ENCODE peak calls at places on chromosome 18, in four cellular contexts. M, D, Z and J are unnamed samples.

GRCh38 chr18:26506012-26506411 is 42.3 kb downstream of the KCTD1 start:
- DNase-seq in M (no peak), D (no peak), Z (no peak), J (no peak)

GRCh38 chr18:24027156-24027555 is 12.6 kb downstream of the TTC39C start:
- DNase-seq in M (no peak), D (no peak), Z (no peak), J (no peak)

GRCh38 chr18:24586662-24587360 is 126.4 kb downstream of the HRH4 start:
- DNase-seq in M (no peak), D (no peak), Z (no peak), J (no peak)

GRCh38 chr18:79598885-79599175 is 80.8 kb upstream of the CTDP1 start:
- DNase-seq in M (no peak), D (no peak), Z (no peak), J (no peak)

GRCh38 chr18:49168970-49169619 is 218.3 kb upstream of the SMAD7 start:
- DNase-seq in M (peak; percentile 64), D (no peak), Z (no peak), J (no peak)

GRCh38 chr18:78754311-78755043 is 225.1 kb upstream of the SALL3 start:
- DNase-seq in M (no peak), D (no peak), Z (no peak), J (no peak)

GRCh38 chr18:2391470-2391869 is 179.8 kb downstream of the METTL4 start:
- DNase-seq in M (no peak), D (no peak), Z (no peak), J (no peak)

GRCh38 chr18:21669736-21670135 is 34.8 kb downstream of the ABHD3 start:
- DNase-seq in M (no peak), D (no peak), Z (peak; percentile 19), J (no peak)

GRCh38 chr18:61608306-61608705 is 275.1 kb downstream of the CDH20 start:
- DNase-seq in M (no peak), D (no peak), Z (no peak), J (no peak)

GRCh38 chr18:78732273-78733210 is 247.1 kb upstream of the SALL3 start:
- DNase-seq in M (no peak), D (no peak), Z (no peak), J (no peak)

GRCh38 chr18:21272016-21272582 is 30.1 kb downstream of the GREB1L start:
- DNase-seq in M (no peak), D (no peak), Z (no peak), J (no peak)

GRCh38 chr18:58559427-58560186 is 69.3 kb downstream of the ALPK2 start:
- DNase-seq in M (no peak), D (no peak), Z (no peak), J (no peak)

GRCh38 chr18:23502516-23503037 is 734 bp upstream of the RMC1 start:
- DNase-seq in M (no peak), D (no peak), Z (no peak), J (no peak)

GRCh38 chr18:37537868-37538525 is 27.6 kb downstream of the CELF4 start:
- DNase-seq in M (peak; percentile 18), D (no peak), Z (peak; percentile 70), J (no peak)

GRCh38 chr18:67517224-67517765 is 775 bp upstream of the DSEL start:
- DNase-seq in M (no peak), D (no peak), Z (no peak), J (no peak)

GRCh38 chr18:57353940-57354461 is 1.6 kb downstream of the ST8SIA3 start:
- DNase-seq in M (no peak), D (no peak), Z (no peak), J (no peak)

GRCh38 chr18:35436076-35436649 is 59.0 kb upstream of the ZNF396 start:
- DNase-seq in M (no peak), D (no peak), Z (no peak), J (no peak)

GRCh38 chr18:48293954-48294893 is 115.0 kb downstream of the ZBTB7C start:
- DNase-seq in M (no peak), D (no peak), Z (no peak), J (no peak)

GRCh38 chr18:53698907-53699306 is 525.6 kb downstream of the MBD2 start:
- DNase-seq in M (no peak), D (peak; percentile 69), Z (peak; percentile 64), J (no peak)

GRCh38 chr18:63869374-63869773 is 18.1 kb upstream of the SERPINB2 start:
- DNase-seq in M (no peak), D (no peak), Z (peak; percentile 22), J (no peak)

GRCh38 chr18:25058520-25058919 is 293.4 kb downstream of the ZNF521 start:
- DNase-seq in M (no peak), D (no peak), Z (no peak), J (no peak)

GRCh38 chr18:21262979-21263378 is 20.9 kb downstream of the GREB1L start:
- DNase-seq in M (no peak), D (no peak), Z (no peak), J (no peak)

GRCh38 chr18:76932026-76932819 is 109.9 kb downstream of the ZNF236 start:
- DNase-seq in M (peak; percentile 27), D (no peak), Z (no peak), J (no peak)

GRCh38 chr18:51068111-51068510 is 38.1 kb downstream of the SMAD4 start:
- DNase-seq in M (no peak), D (no peak), Z (peak; percentile 14), J (no peak)

GRCh38 chr18:62717059-62717849 is 1.9 kb downstream of the PHLPP1 start:
- DNase-seq in M (peak; percentile 39), D (no peak), Z (peak; percentile 64), J (no peak)

GRCh38 chr18:35682282-35682867 is 100.8 kb downstream of the GALNT1 start:
- DNase-seq in M (no peak), D (no peak), Z (no peak), J (no peak)

GRCh38 chr18:54444309-54444914 is 86.7 kb downstream of the C18orf54 start:
- DNase-seq in M (peak; percentile 20), D (no peak), Z (peak; percentile 64), J (no peak)

GRCh38 chr18:79917351-79918088 is 33.9 kb downstream of the SLC66A2 start:
- DNase-seq in M (no peak), D (no peak), Z (no peak), J (no peak)

GRCh38 chr18:25335676-25336075 is 16.3 kb downstream of the ZNF521 start:
- DNase-seq in M (no peak), D (no peak), Z (no peak), J (no peak)

GRCh38 chr18:7855051-7855450 is 287.9 kb downstream of the PTPRM start:
- DNase-seq in M (no peak), D (no peak), Z (no peak), J (no peak)

GRCh38 chr18:75276813-75277628 is 66.4 kb downstream of the TSHZ1 start:
- DNase-seq in M (peak; percentile 7), D (no peak), Z (no peak), J (no peak)

GRCh38 chr18:80109676-80110078 is 615 bp downstream of the ADNP2 start:
- DNase-seq in M (peak; percentile 8), D (peak; percentile 3), Z (peak; percentile 62), J (no peak)

GRCh38 chr18:29459986-29460385 is 1283.1 kb upstream of the CDH2 start:
- DNase-seq in M (no peak), D (no peak), Z (no peak), J (no peak)